ENCODE peak calls at places on chromosomes 6 and 20, in four cellular contexts. One of them, this sample, is unnamed.

GRCh38 chr20:4113996-4114603 is 98.7 kb upstream of the RNF24 start:
- DNase-seq in K562: no peak
- DNase-seq in SK-N-SH: peak
- DNase-seq in WTC11: no peak
- DNase-seq in this sample: no peak

GRCh38 chr20:39897781-39898466 is 791.1 kb downstream of the MAFB start:
- DNase-seq in WTC11: no peak
- DNase-seq in SK-N-SH: no peak
- DNase-seq in K562: no peak
- DNase-seq in this sample: no peak

GRCh38 chr6:144063246-144063743 is 32.1 kb downstream of the SF3B5 start:
- DNase-seq in K562: peak
- DNase-seq in SK-N-SH: no peak
- DNase-seq in WTC11: no peak
- DNase-seq in this sample: no peak

GRCh38 chr20:4957939-4958362 is 43.4 kb downstream of the SLC23A2 start:
- DNase-seq in K562: no peak
- DNase-seq in SK-N-SH: no peak
- DNase-seq in WTC11: no peak
- DNase-seq in this sample: no peak

GRCh38 chr6:139449611-139450000 is 75.2 kb upstream of the CITED2 start:
- DNase-seq in K562: peak
- DNase-seq in SK-N-SH: no peak
- DNase-seq in WTC11: no peak
- DNase-seq in this sample: no peak

GRCh38 chr20:13017883-13018535 is 9.2 kb downstream of the SPTLC3 start:
- DNase-seq in SK-N-SH: no peak
- DNase-seq in WTC11: no peak
- DNase-seq in K562: no peak
- DNase-seq in this sample: no peak

GRCh38 chr6:107657755-107658461 is 166.2 kb downstream of the SCML4 start:
- DNase-seq in SK-N-SH: peak
- DNase-seq in WTC11: no peak
- DNase-seq in K562: no peak
- DNase-seq in this sample: peak

GRCh38 chr6:16148498-16148897 is 19.6 kb downstream of the MYLIP start:
- DNase-seq in WTC11: no peak
- DNase-seq in SK-N-SH: no peak
- DNase-seq in K562: no peak
- DNase-seq in this sample: no peak

GRCh38 chr6:7916959-7917358 is 6.4 kb upstream of the TXNDC5 start:
- DNase-seq in SK-N-SH: no peak
- DNase-seq in K562: no peak
- DNase-seq in WTC11: no peak
- DNase-seq in this sample: peak

GRCh38 chr6:138977646-138978167 is 10.3 kb downstream of the REPS1 start:
- DNase-seq in WTC11: no peak
- DNase-seq in K562: no peak
- DNase-seq in SK-N-SH: no peak
- DNase-seq in this sample: no peak

GRCh38 chr6:136655251-136656014 is 105.2 kb upstream of the MAP7 start:
- DNase-seq in SK-N-SH: no peak
- DNase-seq in K562: no peak
- DNase-seq in WTC11: no peak
- DNase-seq in this sample: no peak

GRCh38 chr6:81894788-81895221 is 142.3 kb upstream of the TENT5A start:
- DNase-seq in WTC11: no peak
- DNase-seq in SK-N-SH: no peak
- DNase-seq in K562: no peak
- DNase-seq in this sample: no peak

GRCh38 chr6:30748851-30749540 is 4.6 kb upstream of the IER3 start:
- DNase-seq in WTC11: no peak
- DNase-seq in K562: no peak
- DNase-seq in SK-N-SH: no peak
- DNase-seq in this sample: no peak

GRCh38 chr6:30749554-30750378 is 5.4 kb upstream of the IER3 start:
- DNase-seq in K562: no peak
- DNase-seq in WTC11: no peak
- DNase-seq in SK-N-SH: no peak
- DNase-seq in this sample: no peak

GRCh38 chr6:30750379-30750668 is 6.0 kb upstream of the IER3 start:
- DNase-seq in SK-N-SH: no peak
- DNase-seq in WTC11: no peak
- DNase-seq in K562: no peak
- DNase-seq in this sample: no peak

GRCh38 chr6:30754631-30755030 is 10.3 kb upstream of the IER3 start:
- DNase-seq in WTC11: no peak
- DNase-seq in K562: no peak
- DNase-seq in SK-N-SH: no peak
- DNase-seq in this sample: no peak

DNA sequence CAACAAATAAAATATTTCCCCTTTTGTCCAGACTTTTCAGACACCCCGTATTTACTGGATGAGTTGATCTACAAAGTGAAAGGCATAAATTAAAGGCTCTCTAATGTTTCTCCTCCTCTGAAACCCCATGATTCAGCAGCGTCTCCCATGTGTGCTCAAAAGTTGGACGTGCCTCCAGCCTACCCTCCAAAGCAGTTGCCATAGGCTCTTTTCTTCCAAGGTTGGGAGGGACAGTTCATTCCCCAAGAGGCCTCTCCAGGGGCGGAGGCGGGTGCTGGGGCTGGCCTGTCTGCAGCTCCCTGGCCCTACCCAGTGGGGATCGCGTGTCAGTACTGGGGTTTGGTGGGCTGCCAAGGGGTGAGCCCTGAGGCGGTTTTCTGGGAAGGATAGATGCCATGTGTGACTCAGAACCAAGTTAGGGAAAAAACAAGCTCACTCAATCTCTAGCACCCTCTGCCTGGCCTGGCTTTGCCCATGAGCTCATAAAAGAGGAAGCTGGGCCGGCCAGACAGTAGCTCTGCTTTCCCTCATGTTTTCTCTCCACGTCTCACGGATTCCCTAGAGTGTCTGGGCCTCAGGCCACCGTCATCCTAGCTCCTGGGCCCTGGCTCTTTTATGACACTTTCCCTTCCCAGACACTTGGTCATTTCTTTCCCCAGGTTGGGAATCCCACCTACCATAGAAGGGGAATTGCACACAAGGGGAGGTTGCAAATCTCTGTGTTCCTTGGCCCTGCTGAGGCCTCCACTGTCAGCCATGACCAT is 8.0 kb upstream of the IER3 start:
- DNase-seq in SK-N-SH: peak
- DNase-seq in WTC11: no peak
- DNase-seq in K562: no peak
- DNase-seq in this sample: no peak
- TF ChIP-seq USF1 in SK-N-SH: no peak
- TF ChIP-seq USF1 in WTC11: no peak
- TF ChIP-seq USF1 in K562: no peak
- TF ChIP-seq USF1 in this sample: no peak

GRCh38 chr20:36306557-36307411 is 645 bp downstream of the DLGAP4 start:
- DNase-seq in WTC11: no peak
- DNase-seq in K562: no peak
- DNase-seq in SK-N-SH: peak
- DNase-seq in this sample: no peak
- TF ChIP-seq USF1 in WTC11: no peak
- TF ChIP-seq USF1 in K562: no peak
- TF ChIP-seq USF1 in SK-N-SH: no peak
- TF ChIP-seq USF1 in this sample: no peak

GRCh38 chr6:126077810-126078791 is 91.8 kb downstream of the TRMT11 start:
- DNase-seq in WTC11: no peak
- DNase-seq in K562: no peak
- DNase-seq in SK-N-SH: peak
- DNase-seq in this sample: no peak
- TF ChIP-seq USF1 in WTC11: no peak
- TF ChIP-seq USF1 in K562: no peak
- TF ChIP-seq USF1 in SK-N-SH: no peak
- TF ChIP-seq USF1 in this sample: no peak

DNA sequence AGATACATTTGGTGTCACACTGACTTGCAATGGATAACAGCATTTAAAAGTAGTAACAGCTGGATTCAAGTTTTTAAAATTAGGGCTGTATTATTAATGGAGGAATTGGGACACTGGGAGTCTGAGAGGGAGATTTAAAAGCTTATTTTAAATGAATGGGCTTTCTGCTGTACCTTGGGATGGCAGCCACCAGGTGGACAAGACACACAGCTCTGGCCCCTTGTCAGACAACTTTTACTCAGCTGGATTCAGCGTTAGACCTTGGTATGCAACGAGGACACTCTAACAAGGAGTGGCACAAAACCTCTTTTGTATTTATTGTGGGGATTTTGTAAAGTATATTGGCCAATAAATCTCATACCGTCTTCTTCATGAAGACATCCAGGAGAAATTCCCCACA is 105.8 kb downstream of the LCA5 start:
- DNase-seq in WTC11: peak
- DNase-seq in K562: peak
- DNase-seq in SK-N-SH: no peak
- DNase-seq in this sample: no peak
- TF ChIP-seq USF1 in WTC11: no peak
- TF ChIP-seq USF1 in K562: no peak
- TF ChIP-seq USF1 in SK-N-SH: no peak
- TF ChIP-seq USF1 in this sample: no peak

DNA sequence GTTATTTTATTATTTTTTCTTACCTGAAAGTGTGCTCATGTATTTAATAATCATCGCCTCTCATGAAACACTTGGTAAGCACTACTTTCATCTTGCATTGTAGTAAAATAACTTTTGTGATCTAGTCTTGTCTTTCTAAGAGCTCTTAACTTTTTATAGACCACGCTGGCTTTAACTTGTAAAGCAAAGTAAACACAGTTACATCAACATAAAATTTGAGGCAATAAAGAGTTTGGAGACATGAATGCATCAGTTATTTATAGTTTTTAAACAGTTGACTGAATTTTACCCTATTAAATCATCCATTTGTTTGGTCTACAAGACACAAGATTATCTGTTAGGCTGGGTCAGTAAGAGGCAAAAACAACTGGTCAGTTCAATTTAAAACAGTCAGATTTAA is 218.5 kb upstream of the KCNQ5 start:
- DNase-seq in SK-N-SH: no peak
- DNase-seq in K562: no peak
- DNase-seq in WTC11: no peak
- DNase-seq in this sample: no peak
- TF ChIP-seq USF1 in SK-N-SH: no peak
- TF ChIP-seq USF1 in K562: no peak
- TF ChIP-seq USF1 in WTC11: no peak
- TF ChIP-seq USF1 in this sample: no peak

DNA sequence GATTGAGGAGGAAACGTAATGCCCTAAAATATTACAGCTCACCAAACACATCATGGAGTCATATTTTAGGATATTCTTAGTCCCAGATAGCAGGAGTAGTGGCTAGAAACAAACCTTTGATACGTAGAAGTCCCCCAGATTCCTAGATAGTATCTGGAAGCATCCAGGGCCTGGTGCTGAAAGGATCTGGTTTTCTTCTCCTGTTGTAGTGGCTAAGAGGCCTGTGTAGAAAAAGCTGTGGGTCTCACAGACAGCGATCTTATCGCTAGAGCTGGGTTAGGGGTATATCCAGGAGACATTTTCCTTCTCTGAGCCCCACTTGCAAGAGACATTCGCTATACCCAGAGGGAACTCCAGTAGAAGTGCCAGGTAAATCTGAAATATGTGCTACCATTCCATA is 139.9 kb downstream of the KCNQ5 start:
- DNase-seq in WTC11: no peak
- DNase-seq in K562: no peak
- DNase-seq in SK-N-SH: peak
- DNase-seq in this sample: no peak
- TF ChIP-seq USF1 in WTC11: no peak
- TF ChIP-seq USF1 in K562: no peak
- TF ChIP-seq USF1 in SK-N-SH: no peak
- TF ChIP-seq USF1 in this sample: no peak

GRCh38 chr20:37386505-37387201 is 40.7 kb downstream of the SRC start:
- DNase-seq in WTC11: no peak
- DNase-seq in K562: no peak
- DNase-seq in SK-N-SH: peak
- DNase-seq in this sample: no peak
- TF ChIP-seq USF1 in WTC11: no peak
- TF ChIP-seq USF1 in K562: no peak
- TF ChIP-seq USF1 in SK-N-SH: no peak
- TF ChIP-seq USF1 in this sample: no peak